ENCODE peak calls at places on chromosomes 1 and 21, in six cellular contexts. R is GF-D8; X is NCI-H1694; Q is stimulated activated effector memory CD8-positive, alpha-beta T cell treated with anti-CD3 and anti-CD28 coated beads, Interleukin-12 subunit alpha, Interleukin-12 subunit beta, amount 100 ng/mL, for 72 hours; K is transverse colon; Z is GM06990. M is an unnamed sample.

GRCh38 chr1:226711976-226712778 is 26.9 kb downstream of the ITPKB start:
- DNase-seq in R (peak; percentile 61), X (no peak), Q (peak; percentile 75), K (no peak), Z (peak; percentile 67), M (no peak)

GRCh38 chr1:79193211-79194079 is 186.9 kb upstream of the ADGRL4 start:
- DNase-seq in R (no peak), X (no peak), Q (no peak), K (no peak), Z (peak; percentile 35), M (no peak)

GRCh38 chr1:113146242-113147072 is 73.5 kb downstream of the LRIG2 start:
- DNase-seq in R (no peak), X (no peak), Q (no peak), K (no peak), Z (no peak), M (no peak)

GRCh38 chr1:211928222-211928856 is 97.8 kb upstream of the LPGAT1 start:
- DNase-seq in R (peak; percentile 64), X (no peak), Q (no peak), K (no peak), Z (no peak), M (peak; percentile 87)

GRCh38 chr21:34521561-34521960 is 9.6 kb upstream of the KCNE1 start:
- DNase-seq in R (no peak), X (no peak), Q (no peak), K (no peak), Z (no peak), M (no peak)

GRCh38 chr1:22832414-22832786 is 121.8 kb downstream of the EPHB2 start:
- DNase-seq in R (no peak), X (no peak), Q (no peak), K (no peak), Z (no peak), M (no peak)

GRCh38 chr1:100539836-100540536 is 2.0 kb downstream of the GPR88 start:
- DNase-seq in R (no peak), X (no peak), Q (peak; percentile 63), K (no peak), Z (no peak), M (no peak)

GRCh38 chr1:176617881-176618280 is 154.9 kb downstream of the PAPPA2 start:
- DNase-seq in R (no peak), X (no peak), Q (no peak), K (no peak), Z (no peak), M (no peak)

GRCh38 chr1:3053986-3054385 is 15.0 kb upstream of the PRDM16 start:
- DNase-seq in R (no peak), X (no peak), Q (no peak), K (no peak), Z (no peak), M (no peak)

GRCh38 chr1:55002686-55003085 is 4.0 kb downstream of the BSND start:
- DNase-seq in R (no peak), X (no peak), Q (no peak), K (no peak), Z (no peak), M (no peak)

GRCh38 chr1:67855944-67856343 is 22.7 kb upstream of the GNG12 start:
- DNase-seq in R (no peak), X (peak; percentile 44), Q (no peak), K (no peak), Z (no peak), M (no peak)

GRCh38 chr1:246005067-246005466 is 502.0 kb downstream of the SMYD3 start:
- DNase-seq in R (no peak), X (no peak), Q (no peak), K (no peak), Z (no peak), M (no peak)

GRCh38 chr1:166007176-166007575 is 159.6 kb downstream of the FAM78B start:
- DNase-seq in R (no peak), X (no peak), Q (no peak), K (no peak), Z (no peak), M (no peak)

GRCh38 chr21:36709868-36710728 is 11.2 kb downstream of the SIM2 start:
- DNase-seq in R (no peak), X (no peak), Q (no peak), K (peak; percentile 4), Z (no peak), M (no peak)

GRCh38 chr1:27152004-27152828 is 2.7 kb downstream of the SLC9A1 start:
- DNase-seq in R (no peak), X (no peak), Q (peak; percentile 55), K (no peak), Z (no peak), M (no peak)

GRCh38 chr1:156499194-156499702 is 1.3 kb downstream of the MEF2D start:
- DNase-seq in R (no peak), X (no peak), Q (no peak), K (peak; percentile 27), Z (no peak), M (no peak)

GRCh38 chr1:109877320-109877771 is 33.3 kb upstream of the CSF1 start:
- DNase-seq in R (no peak), X (no peak), Q (no peak), K (peak; percentile 31), Z (no peak), M (no peak)

GRCh38 chr1:229371624-229372023 is 28.8 kb upstream of the CCSAP start:
- DNase-seq in R (no peak), X (no peak), Q (no peak), K (no peak), Z (no peak), M (no peak)

GRCh38 chr1:117959364-117959763 is 29.8 kb downstream of the WDR3 start:
- DNase-seq in R (no peak), X (no peak), Q (no peak), K (no peak), Z (no peak), M (no peak)

GRCh38 chr1:208003241-208003640 is 92.3 kb upstream of the CD34 start:
- DNase-seq in R (no peak), X (no peak), Q (no peak), K (no peak), Z (no peak), M (no peak)

GRCh38 chr1:15218287-15219279 is 28.4 kb upstream of the FHAD1 start:
- DNase-seq in R (peak; percentile 50), X (no peak), Q (no peak), K (no peak), Z (no peak), M (no peak)

GRCh38 chr1:221637641-221638041 is 104.2 kb downstream of the DUSP10 start:
- DNase-seq in R (no peak), X (no peak), Q (no peak), K (no peak), Z (no peak), M (no peak)

GRCh38 chr21:39867198-39867650 is at the start of gene PCP4:
- DNase-seq in R (no peak), X (peak; percentile 89), Q (peak; percentile 50), K (peak; percentile 45), Z (no peak), M (peak; percentile 66)

GRCh38 chr21:46121286-46122221 is 23.6 kb downstream of the COL6A2 start:
- DNase-seq in R (no peak), X (no peak), Q (no peak), K (peak; percentile 6), Z (no peak), M (no peak)

GRCh38 chr1:32997381-32997891 is 32.8 kb upstream of the RNF19B start:
- DNase-seq in R (no peak), X (no peak), Q (no peak), K (no peak), Z (no peak), M (no peak)

GRCh38 chr1:56897150-56898004 is 42.8 kb downstream of the C8A start:
- DNase-seq in R (no peak), X (no peak), Q (no peak), K (no peak), Z (no peak), M (no peak)